ENCODE peak calls at places on chromosomes 16 and 17, in five cellular contexts. Y is mesothelial cell of epicardium, B is neural crest cell, K is H9, N is heart left ventricle. F is an unnamed sample.

GRCh38 chr16:11200523-11201063 is 55.4 kb downstream of the SOCS1 start:
- DNase-seq in Y (no peak), B (no peak), K (no peak), N (no peak), F (no peak)

GRCh38 chr16:72807287-72807686 is 240.6 kb downstream of the ZFHX3 start:
- DNase-seq in Y (no peak), B (no peak), K (no peak), N (no peak), F (no peak)

GRCh38 chr17:44840936-44841335 is 6.7 kb upstream of the HIGD1B start:
- DNase-seq in Y (no peak), B (no peak), K (no peak), N (no peak), F (no peak)

GRCh38 chr16:70715860-70716357 is 30.1 kb upstream of the MTSS2 start:
- DNase-seq in Y (no peak), B (no peak), K (no peak), N (no peak), F (no peak)

GRCh38 chr17:20920813-20921199 is 122.0 kb downstream of the USP22 start:
- DNase-seq in Y (no peak), B (no peak), K (no peak), N (no peak), F (no peak)

GRCh38 chr16:69932691-69933392 is 18.3 kb upstream of the CLEC18A start:
- DNase-seq in Y (no peak), B (no peak), K (no peak), N (no peak), F (no peak)

GRCh38 chr16:81755915-81756644 is 23.0 kb upstream of the PLCG2 start:
- DNase-seq in Y (no peak), B (no peak), K (no peak), N (peak), F (no peak)

GRCh38 chr17:12667299-12667958 is 1.7 kb downstream of the MYOCD start:
- DNase-seq in Y (no peak), B (no peak), K (peak), N (peak), F (no peak)

GRCh38 chr16:28291651-28292626 is at the start of gene SBK1:
- DNase-seq in Y (peak), B (peak), K (peak), N (peak), F (peak)

GRCh38 chr17:47785538-47786123 is 36.0 kb downstream of the OSBPL7 start:
- DNase-seq in Y (peak), B (peak), K (peak), N (no peak), F (no peak)

GRCh38 chr17:39730095-39730921 is at the start of gene MIEN1:
- DNase-seq in Y (peak), B (peak), K (peak), N (peak), F (peak)

GRCh38 chr16:12951392-12951791 is 50.0 kb downstream of the SHISA9 start:
- DNase-seq in Y (no peak), B (no peak), K (no peak), N (no peak), F (no peak)

GRCh38 chr17:44918006-44918405 is 2.7 kb upstream of the GFAP start:
- DNase-seq in Y (no peak), B (no peak), K (no peak), N (no peak), F (no peak)

GRCh38 chr17:27200476-27200875 is 93.4 kb upstream of the WSB1 start:
- DNase-seq in Y (no peak), B (no peak), K (no peak), N (no peak), F (no peak)

GRCh38 chr16:28096974-28097373 is 33.5 kb upstream of the GSG1L start:
- DNase-seq in Y (no peak), B (no peak), K (no peak), N (no peak), F (no peak)

GRCh38 chr16:29898786-29899515 is 399 bp downstream of the SEZ6L2 start:
- DNase-seq in Y (peak), B (no peak), K (peak), N (no peak), F (no peak)

GRCh38 chr16:62194828-62195227 is 158.6 kb upstream of the CDH8 start:
- DNase-seq in Y (no peak), B (no peak), K (no peak), N (no peak), F (no peak)
- TF ChIP-seq CTCF in Y (no peak), B (peak), K (peak), N (no peak), F (no peak)

GRCh38 chr16:60367739-60368138 is 1633.6 kb upstream of the GOT2 start:
- DNase-seq in Y (no peak), B (no peak), K (no peak), N (no peak), F (no peak)
- TF ChIP-seq CTCF in Y (no peak), B (no peak), K (no peak), N (no peak), F (no peak)

GRCh38 chr16:66752379-66752778 is 970 bp upstream of the DYNC1LI2 start:
- DNase-seq in Y (no peak), B (no peak), K (no peak), N (no peak), F (no peak)

GRCh38 chr16:66751135-66751991 is at the start of gene DYNC1LI2:
- DNase-seq in Y (peak), B (peak), K (peak), N (peak), F (peak)

GRCh38 chr16:66751992-66752322 is 548 bp upstream of the DYNC1LI2 start:
- DNase-seq in Y (no peak), B (no peak), K (no peak), N (no peak), F (no peak)

GRCh38 chr16:66754211-66754610 is 2.8 kb upstream of the DYNC1LI2 start:
- DNase-seq in Y (no peak), B (no peak), K (no peak), N (no peak), F (no peak)

DNA sequence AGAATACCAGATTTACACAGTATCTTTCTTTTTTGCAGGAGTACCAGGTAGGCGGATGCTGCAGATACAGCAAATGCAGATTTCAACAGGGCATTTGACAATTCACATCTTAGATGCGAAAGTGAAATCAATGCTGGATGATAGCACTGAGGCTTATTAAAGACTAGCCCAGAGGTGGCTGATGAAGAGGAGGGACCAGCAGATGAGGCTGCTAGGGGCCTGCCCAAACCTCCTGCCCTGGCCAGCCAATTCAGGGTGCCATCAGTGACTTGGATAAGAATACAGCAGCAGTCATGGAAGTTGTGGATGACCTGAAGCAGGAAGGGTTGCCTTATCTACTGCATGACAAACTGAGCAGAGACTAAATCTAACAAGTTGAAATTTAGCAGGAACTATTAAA is 1.5 kb upstream of the DYNC1LI2 start:
- DNase-seq in Y (no peak), B (no peak), K (no peak), N (no peak), F (no peak)
- TF ChIP-seq CTCF in Y (no peak), B (no peak), K (no peak), N (no peak), F (no peak)

GRCh38 chr16:86251682-86252081 is 258.6 kb upstream of the FOXF1 start:
- DNase-seq in Y (no peak), B (no peak), K (no peak), N (no peak), F (no peak)

GRCh38 chr16:86256995-86257394 is 253.3 kb upstream of the FOXF1 start:
- DNase-seq in Y (no peak), B (no peak), K (no peak), N (no peak), F (no peak)

GRCh38 chr16:86249631-86250030 is 260.7 kb upstream of the FOXF1 start:
- DNase-seq in Y (no peak), B (no peak), K (no peak), N (no peak), F (no peak)

GRCh38 chr16:86248325-86248905 is 261.9 kb upstream of the FOXF1 start:
- DNase-seq in Y (no peak), B (no peak), K (no peak), N (no peak), F (no peak)

GRCh38 chr16:86252596-86252995 is 257.7 kb upstream of the FOXF1 start:
- DNase-seq in Y (no peak), B (peak), K (peak), N (no peak), F (no peak)
- TF ChIP-seq CTCF in Y (no peak), B (peak), K (peak), N (no peak), F (no peak)

GRCh38 chr16:2428051-2428786 is 1.0 kb upstream of the CCNF start:
- DNase-seq in Y (peak), B (peak), K (peak), N (peak), F (no peak)
- TF ChIP-seq CTCF in Y (no peak), B (no peak), K (peak), N (peak), F (no peak)

DNA sequence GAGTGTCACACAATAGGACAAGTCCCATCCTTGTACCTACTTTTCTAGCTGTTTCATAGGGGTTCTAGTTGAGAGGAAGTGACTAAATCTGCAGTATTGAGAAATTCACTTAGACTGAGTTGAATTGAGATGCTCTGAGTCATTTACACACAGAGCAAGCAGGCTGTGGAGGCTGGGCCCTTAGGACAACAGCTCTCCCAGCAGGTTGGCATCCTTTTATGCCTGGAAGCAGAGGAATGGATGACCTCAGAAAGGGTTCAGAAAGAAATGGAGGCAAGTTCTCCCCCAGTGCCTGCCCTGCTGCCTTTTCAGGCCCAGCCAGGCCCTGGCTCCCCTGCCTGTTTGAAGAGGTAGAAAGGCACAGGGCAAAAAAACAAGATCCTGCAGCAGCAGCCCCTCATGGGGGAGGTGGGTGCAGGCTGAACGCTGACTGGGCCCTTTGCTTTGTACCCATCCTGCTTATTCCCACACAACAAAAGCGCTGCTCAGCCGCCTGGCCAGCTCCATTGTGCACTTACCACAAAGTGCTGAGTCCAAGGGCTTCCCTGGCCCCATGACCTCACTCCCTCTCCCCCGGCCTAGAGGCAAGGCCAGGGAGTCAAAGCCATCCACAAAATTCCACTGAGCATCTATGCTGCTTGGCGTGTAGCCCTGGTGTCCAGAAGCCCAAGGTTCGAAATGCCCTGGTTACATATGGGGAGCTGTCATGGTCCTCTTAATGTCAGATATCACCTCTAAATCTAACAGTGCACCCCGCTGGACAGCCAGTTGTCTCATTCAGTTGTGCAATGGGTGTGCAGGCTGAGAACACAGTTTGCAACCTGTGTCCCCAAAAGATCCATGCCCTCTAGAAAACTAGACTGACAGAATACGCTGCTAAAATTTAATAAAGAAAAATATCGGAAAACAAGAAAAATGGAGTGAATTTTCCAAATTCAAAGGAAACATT is 5.4 kb upstream of the CRYBA1 start:
- DNase-seq in Y (no peak), B (peak), K (peak), N (no peak), F (no peak)
- TF ChIP-seq CTCF in Y (no peak), B (no peak), K (peak), N (no peak), F (no peak)

GRCh38 chr17:18139949-18140348 is 31.4 kb downstream of the MYO15A start:
- DNase-seq in Y (no peak), B (no peak), K (no peak), N (no peak), F (no peak)
- TF ChIP-seq CTCF in Y (no peak), B (no peak), K (peak), N (no peak), F (no peak)

F was measured in natural killer cell.